ENCODE peak calls at places on chromosomes 3 and 15, in five cellular contexts. F is NCI-H146; R is MV-4-11; Z is GM10248; B is stimulated activated CD4-positive, alpha-beta T cell treated with anti-CD3 and anti-CD28 coated beads, Interleukin-15, amount 100 ng/mL, for 1 hour. M is an unnamed sample.

GRCh38 chr15:27427386-27427785 is 456.4 kb downstream of the GABRG3 start:
- DNase-seq in Z (no peak), B (no peak), R (no peak), F (no peak), M (no peak)

GRCh38 chr3:31405515-31405914 is 127.2 kb upstream of the STT3B start:
- DNase-seq in R (no peak), F (no peak), Z (no peak), B (no peak), M (no peak)

GRCh38 chr3:144590854-144591253 is 619.2 kb downstream of the DIPK2A start:
- DNase-seq in F (no peak), B (no peak), Z (no peak), R (peak; percentile 72), M (no peak)

GRCh38 chr3:153094386-153094785 is 67.6 kb upstream of the RAP2B start:
- DNase-seq in Z (no peak), F (no peak), R (no peak), B (no peak), M (no peak)

GRCh38 chr3:149174901-149175300 is 45.5 kb downstream of the HPS3 start:
- DNase-seq in F (no peak), Z (no peak), B (no peak), R (peak; percentile 63), M (no peak)

GRCh38 chr15:65323071-65323511 is 18.6 kb downstream of the RNU5B-1 start:
- DNase-seq in F (peak; percentile 5), B (no peak), Z (no peak), R (no peak), M (no peak)

GRCh38 chr3:116777181-116777840 is 67.7 kb downstream of the TUSC7 start:
- DNase-seq in Z (no peak), F (no peak), B (no peak), R (no peak), M (no peak)

GRCh38 chr3:150183619-150184425 is 213.1 kb upstream of the PFN2 start:
- DNase-seq in R (peak; percentile 34), F (peak; percentile 81), Z (peak; percentile 68), B (no peak), M (peak; percentile 90)

GRCh38 chr3:37833790-37834189 is 27.9 kb upstream of the CTDSPL start:
- DNase-seq in B (no peak), F (no peak), Z (no peak), R (no peak), M (peak; percentile 59)

GRCh38 chr3:128875556-128876120 is 3.8 kb upstream of the ACAD9 start:
- DNase-seq in R (peak; percentile 74), F (peak; percentile 57), B (peak; percentile 38), Z (peak; percentile 49), M (peak; percentile 82)

M was measured in Karpas-422.